ENCODE peak calls at places on chromosomes 16 and 17, in five cellular contexts. One of them, this sample, is unnamed.
A peak's percentile ranks its signal among the peaks of the same experiment; 100 is the strongest.

GRCh38 chr17:67531291-67531690 is 154.2 kb downstream of the PITPNC1 start:
- DNase-seq in ovary: no peak
- DNase-seq in C1 segment of cervical spinal cord: no peak
- DNase-seq in naive thymus-derived CD4-positive, alpha-beta T cell: no peak
- DNase-seq in neural progenitor cell: no peak
- DNase-seq in this sample: no peak

GRCh38 chr16:1745181-1745899 is 26.0 kb downstream of the NME3 start:
- DNase-seq in ovary: no peak
- DNase-seq in C1 segment of cervical spinal cord: no peak
- DNase-seq in naive thymus-derived CD4-positive, alpha-beta T cell: no peak
- DNase-seq in neural progenitor cell: no peak
- DNase-seq in this sample: peak; percentile 69

GRCh38 chr16:75593825-75594820 is 27.9 kb downstream of the GABARAPL2 start:
- DNase-seq in ovary: no peak
- DNase-seq in C1 segment of cervical spinal cord: no peak
- DNase-seq in naive thymus-derived CD4-positive, alpha-beta T cell: no peak
- DNase-seq in neural progenitor cell: no peak
- DNase-seq in this sample: peak; percentile 81

GRCh38 chr16:23579371-23579770 is 16.7 kb downstream of the NDUFAB1 start:
- DNase-seq in ovary: no peak
- DNase-seq in C1 segment of cervical spinal cord: no peak
- DNase-seq in naive thymus-derived CD4-positive, alpha-beta T cell: no peak
- DNase-seq in neural progenitor cell: no peak
- DNase-seq in this sample: no peak

GRCh38 chr16:17369441-17369951 is 101.3 kb downstream of the XYLT1 start:
- DNase-seq in ovary: no peak
- DNase-seq in C1 segment of cervical spinal cord: no peak
- DNase-seq in naive thymus-derived CD4-positive, alpha-beta T cell: peak; percentile 84
- DNase-seq in neural progenitor cell: no peak
- DNase-seq in this sample: no peak

GRCh38 chr17:66777689-66778225 is 57.2 kb upstream of the CACNG5 start:
- DNase-seq in ovary: no peak
- DNase-seq in C1 segment of cervical spinal cord: no peak
- DNase-seq in naive thymus-derived CD4-positive, alpha-beta T cell: no peak
- DNase-seq in neural progenitor cell: peak; percentile 37
- DNase-seq in this sample: no peak

GRCh38 chr17:7184091-7184488 is 4.9 kb upstream of the ASGR1 start:
- DNase-seq in ovary: no peak
- DNase-seq in C1 segment of cervical spinal cord: no peak
- DNase-seq in naive thymus-derived CD4-positive, alpha-beta T cell: no peak
- DNase-seq in neural progenitor cell: no peak
- DNase-seq in this sample: no peak

GRCh38 chr17:50184057-50184456 is 17.4 kb downstream of the COL1A1 start:
- DNase-seq in ovary: no peak
- DNase-seq in C1 segment of cervical spinal cord: no peak
- DNase-seq in naive thymus-derived CD4-positive, alpha-beta T cell: no peak
- DNase-seq in neural progenitor cell: peak; percentile 59
- DNase-seq in this sample: no peak

GRCh38 chr16:72962347-72962746 is 85.6 kb downstream of the ZFHX3 start:
- DNase-seq in ovary: no peak
- DNase-seq in C1 segment of cervical spinal cord: no peak
- DNase-seq in naive thymus-derived CD4-positive, alpha-beta T cell: no peak
- DNase-seq in neural progenitor cell: no peak
- DNase-seq in this sample: no peak

GRCh38 chr16:53756329-53756996 is 52.5 kb downstream of the FTO start:
- DNase-seq in ovary: no peak
- DNase-seq in C1 segment of cervical spinal cord: no peak
- DNase-seq in naive thymus-derived CD4-positive, alpha-beta T cell: no peak
- DNase-seq in neural progenitor cell: peak; percentile 86
- DNase-seq in this sample: no peak

GRCh38 chr16:29738514-29738913 is 7.3 kb downstream of the C16orf54 start:
- DNase-seq in ovary: no peak
- DNase-seq in C1 segment of cervical spinal cord: no peak
- DNase-seq in naive thymus-derived CD4-positive, alpha-beta T cell: peak; percentile 82
- DNase-seq in neural progenitor cell: no peak
- DNase-seq in this sample: no peak

This sample was measured in RWPE1.